ENCODE peak calls at places on chromosome 21, in six cellular contexts. V is left ventricle myocardium inferior; C is transverse colon; Z is heart left ventricle; L is Caco-2; P is CD8-positive, alpha-beta T cell. O is an unnamed sample. For H3K27me3 and H3K4me1, the result is how much of the 10 kb centered on the place peaks cover.

GRCh38 chr21:44442266-44443125 is 12.8 kb upstream of the LRRC3 start:
- DNase-seq in C (no peak), L (no peak), V (no peak), P (no peak), Z (peak), O (peak)

GRCh38 chr21:35156293-35156976 is 107.3 kb upstream of the RUNX1 start:
- DNase-seq in Z (no peak), P (no peak), V (no peak), L (peak), C (no peak), O (no peak)

GRCh38 chr21:35974801-35975200 is 85.5 kb downstream of the SETD4 start:
- DNase-seq in Z (no peak), L (peak), C (no peak), V (no peak), P (no peak), O (no peak)

GRCh38 chr21:19029816-19030215 is 626.2 kb upstream of the TMPRSS15 start:
- DNase-seq in V (no peak), C (no peak), Z (no peak), P (no peak), L (no peak), O (no peak)

GRCh38 chr21:31198575-31198974 is 145.5 kb downstream of the TIAM1 start:
- DNase-seq in Z (no peak), V (no peak), P (no peak), C (no peak), L (peak), O (no peak)

GRCh38 chr21:41251961-41252642 is 64.5 kb upstream of the FAM3B start:
- DNase-seq in L (no peak), P (no peak), Z (no peak), C (no peak), V (no peak), O (no peak)

GRCh38 chr21:34971656-34972055 is 77.4 kb downstream of the RUNX1 start:
- DNase-seq in V (no peak), Z (no peak), C (no peak), L (no peak), P (no peak), O (no peak)

GRCh38 chr21:31117046-31117916 is 79.0 kb upstream of the KRTAP19-8 start:
- DNase-seq in P (no peak), L (no peak), Z (no peak), V (no peak), C (no peak), O (no peak)

GRCh38 chr21:41025057-41025390 is 142.9 kb upstream of the BACE2 start:
- DNase-seq in V (no peak), C (no peak), P (no peak), L (no peak), Z (no peak), O (no peak)

GRCh38 chr21:43834146-43834905 is 30.7 kb upstream of the AGPAT3 start:
- DNase-seq in V (no peak), C (no peak), P (no peak), L (no peak), Z (peak), O (no peak)

GRCh38 chr21:41222247-41223068 is 54.5 kb downstream of the BACE2 start:
- DNase-seq in L (no peak), P (no peak), C (no peak), Z (no peak), V (no peak), O (no peak)

GRCh38 chr21:44425895-44426662 is 29.2 kb upstream of the LRRC3 start:
- DNase-seq in V (peak), P (no peak), Z (no peak), C (no peak), L (no peak), O (peak)

GRCh38 chr21:16522512-16522911 is 792.7 kb downstream of the USP25 start:
- DNase-seq in P (no peak), V (no peak), L (no peak), Z (no peak), C (no peak), O (no peak)

GRCh38 chr21:31731112-31731801 is 661 bp downstream of the SCAF4 start:
- DNase-seq in P (peak), Z (peak), C (peak), V (peak), L (peak), O (peak)

GRCh38 chr21:43354016-43354420 is 72.9 kb downstream of the SIK1 start:
- DNase-seq in Z (no peak), V (no peak), L (no peak), P (no peak), C (peak), O (no peak)

GRCh38 chr21:42343963-42344510 is 6.8 kb downstream of the TFF2 start:
- DNase-seq in C (no peak), V (no peak), Z (no peak), L (no peak), P (no peak), O (peak)

GRCh38 chr21:42343556-42343955 is 7.2 kb downstream of the TFF2 start:
- DNase-seq in C (no peak), Z (no peak), L (no peak), V (no peak), P (no peak), O (peak)

GRCh38 chr21:42341776-42342542 is 8.8 kb downstream of the TFF2 start:
- DNase-seq in C (no peak), Z (no peak), L (no peak), P (no peak), V (no peak), O (no peak)

GRCh38 chr21:42340187-42340586 is 10.6 kb downstream of the TFF2 start:
- DNase-seq in Z (no peak), V (no peak), P (no peak), L (no peak), C (no peak), O (peak)

GRCh38 chr21:42343101-42343500 is 7.7 kb downstream of the TFF2 start:
- DNase-seq in Z (no peak), L (no peak), P (no peak), V (no peak), C (no peak), O (peak)
- H3K27me3 ChIP-seq in Z (under half), L (under half), P (under half), V (under half), C (under half), O (under half)

GRCh38 chr21:22842875-22843274 is 1844.7 kb downstream of the NCAM2 start:
- DNase-seq in C (no peak), L (no peak), V (no peak), P (no peak), Z (no peak), O (no peak)
- H3K4me1 ChIP-seq in C (under half), L (under half), V (under half), P (under half), Z (under half), O (under half)

DNA sequence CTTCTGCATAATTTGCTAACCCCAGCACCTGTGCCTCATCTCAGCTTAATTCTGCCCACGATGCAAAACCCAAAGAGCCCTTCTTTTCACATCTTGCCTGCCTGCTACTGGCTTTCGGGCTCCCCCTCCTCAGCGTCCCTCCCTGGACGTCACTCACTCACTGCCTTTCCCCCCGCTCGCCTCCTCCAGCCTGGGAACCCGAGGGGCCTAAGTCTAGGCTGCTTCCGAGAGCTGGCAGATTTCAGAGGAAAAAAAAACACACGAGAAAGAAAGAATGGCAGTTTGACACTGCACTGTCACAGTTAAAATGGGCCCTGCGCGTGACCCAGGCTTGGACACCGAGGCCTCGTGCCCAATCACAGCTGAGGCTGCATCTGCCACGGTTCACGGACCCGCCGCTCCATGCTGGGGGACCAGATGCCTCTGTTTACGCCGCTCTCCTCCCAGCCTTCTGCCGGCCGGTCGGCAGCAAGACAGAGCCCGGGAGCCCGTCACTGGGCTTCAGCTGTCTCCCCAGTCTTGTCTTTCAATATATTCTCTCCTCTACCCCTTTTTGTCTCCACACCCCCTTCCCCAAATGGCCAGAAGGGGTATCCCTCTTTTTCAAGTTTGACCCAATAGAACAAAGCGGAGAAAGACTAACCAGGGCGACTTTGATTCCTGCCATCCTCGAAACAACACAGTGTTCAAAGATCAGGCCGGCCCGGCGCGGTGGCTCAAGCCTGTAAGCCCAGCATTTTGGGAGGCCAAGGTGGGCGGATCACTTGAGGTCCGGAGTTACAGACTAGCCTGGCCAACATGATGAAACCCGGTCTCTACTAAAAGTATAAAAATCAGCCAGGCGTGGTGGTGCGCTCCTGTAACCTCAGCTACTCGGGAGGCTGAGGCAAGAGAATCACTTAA is 77.3 kb upstream of the IFNAR2 start:
- DNase-seq in V (no peak), L (no peak), C (no peak), P (no peak), Z (no peak), O (no peak)
- H3K27me3 ChIP-seq in V (half or more), L (under half), C (under half), P (under half), Z (under half), O (under half)

GRCh38 chr21:38989097-38989744 is 183.5 kb downstream of the ETS2 start:
- DNase-seq in L (no peak), P (no peak), C (no peak), Z (no peak), V (no peak), O (no peak)

GRCh38 chr21:38990424-38990794 is 184.7 kb downstream of the ETS2 start:
- DNase-seq in C (peak), L (no peak), V (no peak), P (no peak), Z (no peak), O (no peak)

GRCh38 chr21:38988211-38989096 is 182.7 kb downstream of the ETS2 start:
- DNase-seq in P (no peak), Z (no peak), V (no peak), C (no peak), L (no peak), O (no peak)

GRCh38 chr21:38987551-38988210 is 182.0 kb downstream of the ETS2 start:
- DNase-seq in P (no peak), Z (no peak), V (no peak), C (no peak), L (no peak), O (no peak)

DNA sequence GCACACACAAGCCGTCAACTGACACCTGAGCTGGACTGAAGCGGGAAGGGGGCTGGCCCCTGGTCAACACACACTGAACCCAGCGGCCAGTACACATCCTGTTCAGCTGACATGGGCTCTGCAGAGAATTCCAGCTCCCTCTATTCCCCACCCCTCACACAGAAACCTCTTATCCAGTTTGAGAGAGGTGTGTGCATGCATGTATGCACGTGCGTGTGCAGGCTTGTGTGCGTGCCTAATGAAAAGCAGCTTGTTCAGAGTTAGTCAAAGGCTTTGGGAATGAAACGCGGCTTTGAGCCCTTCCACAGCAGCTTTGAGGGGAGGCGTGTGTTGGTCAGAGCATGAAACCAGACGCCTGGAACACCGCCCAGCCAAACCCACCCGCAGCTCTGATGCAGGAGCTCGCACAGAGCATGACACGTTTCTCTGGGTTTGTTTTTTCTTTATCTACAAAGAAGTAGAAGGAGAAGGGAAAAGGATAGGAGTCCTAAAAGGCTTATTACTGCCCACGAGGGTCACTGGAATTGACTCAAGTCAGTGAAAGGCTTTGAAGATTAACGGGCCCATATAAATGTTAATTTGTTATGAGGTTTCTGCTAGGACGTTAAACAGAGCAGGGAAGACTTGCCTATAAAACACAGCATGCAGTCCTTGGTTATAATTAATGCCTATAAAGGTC is 184.2 kb downstream of the ETS2 start:
- DNase-seq in C (no peak), V (no peak), L (no peak), P (no peak), Z (peak), O (no peak)
- H3K4me1 ChIP-seq in C (under half), V (half or more), L (under half), P (under half), Z (half or more), O (under half)

GRCh38 chr21:45724994-45725843 is 81.7 kb downstream of the PCBP3 start:
- DNase-seq in Z (no peak), P (no peak), C (no peak), L (no peak), V (no peak), O (no peak)
- H3K27me3 ChIP-seq in Z (under half), P (under half), C (under half), L (under half), V (under half), O (under half)

GRCh38 chr21:15455819-15456462 is 273.8 kb upstream of the USP25 start:
- DNase-seq in V (no peak), Z (no peak), P (no peak), L (no peak), C (peak), O (peak)
- H3K4me1 ChIP-seq in V (under half), Z (under half), P (under half), L (under half), C (under half), O (under half)

DNA sequence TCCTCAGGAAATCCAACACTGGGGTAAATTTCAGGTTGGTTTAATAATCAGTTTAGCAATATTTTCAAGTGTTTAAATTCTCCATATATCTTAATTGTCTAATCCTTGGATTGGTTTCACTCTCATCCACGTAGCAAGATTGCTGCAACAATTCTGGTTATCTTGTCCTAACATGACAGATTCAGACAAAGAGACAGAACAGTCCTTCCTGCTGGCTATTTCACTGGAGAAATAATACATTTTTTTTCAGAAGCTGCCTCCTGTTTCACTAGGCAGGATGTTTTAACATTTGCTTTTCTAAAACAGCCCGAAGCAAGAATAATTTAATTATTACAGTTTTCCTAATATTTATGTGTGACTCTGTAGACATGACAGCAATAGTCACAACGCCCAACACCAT is 2011.2 kb downstream of the NCAM2 start:
- DNase-seq in C (no peak), V (no peak), P (no peak), Z (no peak), L (no peak), O (no peak)
- H3K27me3 ChIP-seq in C (under half), V (under half), P (under half), Z (under half), L (under half), O (under half)

DNA sequence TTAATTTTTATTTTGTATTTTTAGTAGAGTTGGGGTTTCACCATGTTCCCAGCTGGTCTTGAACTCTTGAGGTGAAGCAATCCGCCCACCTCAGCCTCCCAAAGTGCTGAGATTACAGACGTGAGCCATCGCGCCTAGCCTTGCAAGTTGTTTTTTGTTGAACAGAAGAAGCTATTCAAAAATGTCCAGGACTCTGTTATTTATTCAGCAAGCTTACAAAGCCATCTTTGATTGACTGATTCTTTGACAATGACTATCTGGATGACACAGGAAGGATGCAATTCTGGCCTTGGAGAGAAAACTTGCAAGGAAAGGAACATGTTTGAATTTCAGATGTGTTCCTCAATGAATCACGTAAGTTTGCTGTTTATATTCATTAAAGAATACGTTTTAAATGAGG is 63.5 kb downstream of the MAP3K7CL start:
- DNase-seq in L (peak), P (no peak), Z (no peak), V (no peak), C (no peak), O (no peak)
- H3K4me1 ChIP-seq in L (under half), P (under half), Z (under half), V (under half), C (under half), O (under half)

GRCh38 chr21:45612096-45613019 is 31.2 kb upstream of the PCBP3 start:
- DNase-seq in P (no peak), Z (no peak), V (no peak), L (no peak), C (peak), O (no peak)
- H3K27me3 ChIP-seq in P (under half), Z (under half), V (half or more), L (under half), C (under half), O (under half)

O was measured in right lobe of liver.